ENCODE peak calls at places on chromosomes 12 and 14, in seven cellular contexts. G, R, Y, E, S, M and J are unnamed samples.

GRCh38 chr12:22447223-22447622 is 97.1 kb downstream of the C2CD5 start:
- DNase-seq in G (no peak), R (no peak), Y (no peak), E (no peak), S (no peak), M (no peak), J (no peak)

GRCh38 chr14:105917933-105918436 is 391.6 kb downstream of the TMEM121 start:
- DNase-seq in G (peak; percentile 27), R (peak; percentile 15), Y (peak; percentile 40), E (peak; percentile 64), S (no peak), M (no peak), J (peak; percentile 23)

GRCh38 chr12:101485015-101485414 is 9.9 kb downstream of the SPIC start:
- DNase-seq in G (no peak), R (no peak), Y (no peak), E (no peak), S (no peak), M (no peak), J (no peak)

GRCh38 chr14:62745496-62745895 is 299.8 kb downstream of the KCNH5 start:
- DNase-seq in G (no peak), R (no peak), Y (no peak), E (no peak), S (no peak), M (no peak), J (no peak)

GRCh38 chr12:92602476-92602875 is 100.3 kb upstream of the PLEKHG7 start:
- DNase-seq in G (no peak), R (no peak), Y (no peak), E (no peak), S (no peak), M (no peak), J (no peak)

GRCh38 chr12:53217930-53218307 is 10.9 kb upstream of the ITGB7 start:
- DNase-seq in G (no peak), R (no peak), Y (no peak), E (peak; percentile 62), S (no peak), M (no peak), J (no peak)

GRCh38 chr12:53365245-53365904 is 14.6 kb upstream of the SP1 start:
- DNase-seq in G (no peak), R (no peak), Y (no peak), E (no peak), S (no peak), M (no peak), J (no peak)

GRCh38 chr12:63354919-63355318 is 203.9 kb upstream of the AVPR1A start:
- DNase-seq in G (no peak), R (no peak), Y (no peak), E (no peak), S (no peak), M (no peak), J (no peak)

GRCh38 chr12:116529048-116529447 is 30.1 kb upstream of the MAP1LC3B2 start:
- DNase-seq in G (no peak), R (no peak), Y (no peak), E (no peak), S (peak; percentile 44), M (no peak), J (no peak)

GRCh38 chr12:108854055-108854452 is 3.3 kb downstream of the SSH1 start:
- DNase-seq in G (no peak), R (peak; percentile 79), Y (no peak), E (peak; percentile 3), S (peak; percentile 44), M (no peak), J (no peak)
- H3K4me1 ChIP-seq in G (peaks cover 84% of the 10 kb centered on the region), R (no peaks in the 10 kb centered on the region), Y (peaks cover 69% of the 10 kb centered on the region), E (peaks cover 80% of the 10 kb centered on the region), S (peaks cover 8% of the 10 kb centered on the region), M (peaks cover 89% of the 10 kb centered on the region), J (peaks cover 43% of the 10 kb centered on the region)

GRCh38 chr12:1473418-1473817 is 121.0 kb downstream of the FBXL14 start:
- DNase-seq in G (no peak), R (no peak), Y (no peak), E (peak; percentile 81), S (no peak), M (no peak), J (no peak)
- H3K27ac ChIP-seq in G (no peak overlapping the region), R (peak overlapping the region; percentile 67), Y (no peak overlapping the region), E (peak overlapping the region; percentile 45), S (no peak overlapping the region), M (peak overlapping the region; percentile 64), J (no peak overlapping the region)

GRCh38 chr14:68247281-68247680 is 427.7 kb downstream of the RAD51B start:
- DNase-seq in G (no peak), R (no peak), Y (no peak), E (no peak), S (no peak), M (no peak), J (no peak)
- H3K4me1 ChIP-seq in G (peaks cover 66% of the 10 kb centered on the region), R (no peaks in the 10 kb centered on the region), Y (peaks cover 77% of the 10 kb centered on the region), E (peaks cover 91% of the 10 kb centered on the region), S (peaks cover 40% of the 10 kb centered on the region), M (peaks cover 88% of the 10 kb centered on the region), J (no peaks in the 10 kb centered on the region)

GRCh38 chr12:131914179-131914702 is 14.8 kb upstream of the PUS1 start:
- DNase-seq in G (no peak), R (no peak), Y (no peak), E (no peak), S (no peak), M (no peak), J (peak; percentile 54)

GRCh38 chr12:131911851-131912525 is 17.1 kb upstream of the PUS1 start:
- DNase-seq in G (no peak), R (no peak), Y (no peak), E (no peak), S (no peak), M (no peak), J (no peak)

GRCh38 chr12:131913666-131914065 is 15.4 kb upstream of the PUS1 start:
- DNase-seq in G (no peak), R (no peak), Y (no peak), E (no peak), S (no peak), M (no peak), J (no peak)

GRCh38 chr12:131911251-131911650 is 16.8 kb downstream of the ULK1 start:
- DNase-seq in G (no peak), R (no peak), Y (no peak), E (no peak), S (no peak), M (no peak), J (no peak)

GRCh38 chr12:131912526-131913274 is 16.4 kb upstream of the PUS1 start:
- DNase-seq in G (peak; percentile 63), R (peak; percentile 88), Y (no peak), E (no peak), S (peak; percentile 77), M (no peak), J (peak; percentile 70)
- H3K27ac ChIP-seq in G (no peak overlapping the region), R (peak overlapping the region; percentile 55), Y (no peak overlapping the region), E (peak overlapping the region; percentile 51), S (peak overlapping the region; percentile 23), M (peak overlapping the region; percentile 68), J (no peak overlapping the region)

GRCh38 chr14:99224116-99224910 is 47.7 kb downstream of the BCL11B start:
- DNase-seq in G (no peak), R (no peak), Y (no peak), E (no peak), S (no peak), M (no peak), J (no peak)
- H3K4me1 ChIP-seq in G (no peaks in the 10 kb centered on the region), R (no peaks in the 10 kb centered on the region), Y (no peaks in the 10 kb centered on the region), E (peaks cover 20% of the 10 kb centered on the region), S (no peaks in the 10 kb centered on the region), M (no peaks in the 10 kb centered on the region), J (no peaks in the 10 kb centered on the region)

DNA sequence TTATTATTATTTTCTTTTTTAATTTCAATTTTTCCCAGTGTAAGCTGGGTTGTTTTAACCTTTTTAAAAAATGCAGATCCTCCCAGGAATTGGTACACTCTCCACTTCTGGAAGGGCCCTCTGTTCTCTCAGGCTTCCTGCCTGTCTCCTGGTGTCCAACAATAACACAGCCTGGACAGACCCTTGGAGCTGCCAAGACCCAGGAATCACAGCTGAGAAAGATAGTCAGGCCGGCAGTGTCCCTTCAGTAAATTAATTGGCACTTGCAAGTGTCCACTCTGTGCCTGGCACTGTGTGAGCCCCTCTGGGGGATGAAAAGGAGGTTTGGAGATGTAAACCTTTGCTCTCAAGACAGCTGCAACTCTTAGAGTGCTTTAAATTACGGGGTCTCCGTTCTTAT is 113.3 kb downstream of the SMOC1 start:
- DNase-seq in G (no peak), R (peak; percentile 61), Y (no peak), E (no peak), S (no peak), M (no peak), J (no peak)
- H3K27ac ChIP-seq in G (no peak overlapping the region), R (peak overlapping the region; percentile 64), Y (no peak overlapping the region), E (no peak overlapping the region), S (no peak overlapping the region), M (no peak overlapping the region), J (no peak overlapping the region)

GRCh38 chr14:100077441-100077840 is 12.2 kb downstream of the EVL start:
- DNase-seq in G (no peak), R (no peak), Y (no peak), E (no peak), S (no peak), M (peak; percentile 57), J (no peak)

GRCh38 chr14:100078216-100078780 is 13.1 kb downstream of the EVL start:
- DNase-seq in G (no peak), R (no peak), Y (no peak), E (no peak), S (no peak), M (peak; percentile 42), J (no peak)

GRCh38 chr14:100080206-100080605 is 15.0 kb downstream of the EVL start:
- DNase-seq in G (no peak), R (no peak), Y (no peak), E (no peak), S (no peak), M (no peak), J (no peak)

GRCh38 chr14:100079606-100080005 is 14.4 kb downstream of the EVL start:
- DNase-seq in G (no peak), R (no peak), Y (no peak), E (no peak), S (no peak), M (no peak), J (no peak)

GRCh38 chr14:100078997-100079561 is 13.9 kb downstream of the EVL start:
- DNase-seq in G (no peak), R (no peak), Y (no peak), E (peak; percentile 87), S (no peak), M (peak; percentile 85), J (no peak)
- H3K4me1 ChIP-seq in G (peaks cover 65% of the 10 kb centered on the region), R (no peaks in the 10 kb centered on the region), Y (peaks cover 57% of the 10 kb centered on the region), E (peaks cover 100% of the 10 kb centered on the region), S (no peaks in the 10 kb centered on the region), M (peaks cover 31% of the 10 kb centered on the region), J (no peaks in the 10 kb centered on the region)

GRCh38 chr14:61147898-61148549 is 133.1 kb downstream of the TMEM30B start:
- DNase-seq in G (no peak), R (no peak), Y (no peak), E (no peak), S (peak; percentile 24), M (peak; percentile 90), J (no peak)
- H3K27ac ChIP-seq in G (no peak overlapping the region), R (peak overlapping the region; percentile 73), Y (no peak overlapping the region), E (no peak overlapping the region), S (no peak overlapping the region), M (peak overlapping the region; percentile 80), J (no peak overlapping the region)

GRCh38 chr12:113684908-113685512 is 213.3 kb upstream of the LHX5 start:
- DNase-seq in G (no peak), R (no peak), Y (no peak), E (no peak), S (no peak), M (no peak), J (no peak)
- H3K4me1 ChIP-seq in G (no peaks in the 10 kb centered on the region), R (no peaks in the 10 kb centered on the region), Y (no peaks in the 10 kb centered on the region), E (no peaks in the 10 kb centered on the region), S (no peaks in the 10 kb centered on the region), M (no peaks in the 10 kb centered on the region), J (no peaks in the 10 kb centered on the region)